ENCODE peak calls at places on chromosomes 12 and 14, in eight cellular contexts. One of them, this sample, is unnamed.

GRCh38 chr12:10069099-10069498 is 29.7 kb downstream of the CLEC1A start:
- DNase-seq in WERI-Rb-1: no peak
- DNase-seq in spleen: no peak
- DNase-seq in SK-N-SH: no peak
- DNase-seq in AG10803: peak
- DNase-seq in GM12865: no peak
- DNase-seq in A549: no peak
- DNase-seq in fibroblast of lung: peak
- DNase-seq in this sample: no peak

GRCh38 chr12:80702889-80703605 is 4.4 kb upstream of the MYF6 start:
- DNase-seq in spleen: no peak
- DNase-seq in fibroblast of lung: peak
- DNase-seq in AG10803: peak
- DNase-seq in GM12865: peak
- DNase-seq in A549: no peak
- DNase-seq in WERI-Rb-1: no peak
- DNase-seq in SK-N-SH: no peak
- DNase-seq in this sample: peak

GRCh38 chr12:120835657-120836056 is 68.5 kb downstream of the SPPL3 start:
- DNase-seq in fibroblast of lung: peak
- DNase-seq in A549: no peak
- DNase-seq in AG10803: peak
- DNase-seq in GM12865: no peak
- DNase-seq in SK-N-SH: no peak
- DNase-seq in WERI-Rb-1: no peak
- DNase-seq in spleen: no peak
- DNase-seq in this sample: no peak

GRCh38 chr12:25592725-25593495 is 39.8 kb upstream of the LMNTD1 start:
- DNase-seq in fibroblast of lung: no peak
- DNase-seq in A549: no peak
- DNase-seq in GM12865: no peak
- DNase-seq in WERI-Rb-1: peak
- DNase-seq in AG10803: no peak
- DNase-seq in spleen: no peak
- DNase-seq in SK-N-SH: no peak
- DNase-seq in this sample: no peak

GRCh38 chr14:50874842-50875241 is 3.0 kb downstream of the ABHD12B start:
- DNase-seq in SK-N-SH: no peak
- DNase-seq in spleen: no peak
- DNase-seq in A549: no peak
- DNase-seq in GM12865: no peak
- DNase-seq in WERI-Rb-1: no peak
- DNase-seq in fibroblast of lung: no peak
- DNase-seq in AG10803: no peak
- DNase-seq in this sample: no peak

GRCh38 chr12:60191676-60192359 is 596.0 kb downstream of the SLC16A7 start:
- DNase-seq in GM12865: no peak
- DNase-seq in fibroblast of lung: peak
- DNase-seq in A549: no peak
- DNase-seq in SK-N-SH: no peak
- DNase-seq in AG10803: peak
- DNase-seq in WERI-Rb-1: no peak
- DNase-seq in spleen: no peak
- DNase-seq in this sample: no peak

GRCh38 chr12:90622431-90622830 is 332.5 kb downstream of the CCER1 start:
- DNase-seq in fibroblast of lung: peak
- DNase-seq in AG10803: no peak
- DNase-seq in GM12865: no peak
- DNase-seq in SK-N-SH: no peak
- DNase-seq in A549: peak
- DNase-seq in WERI-Rb-1: peak
- DNase-seq in spleen: no peak
- DNase-seq in this sample: peak

GRCh38 chr14:92513204-92513965 is at the start of gene RIN3:
- DNase-seq in GM12865: peak
- DNase-seq in SK-N-SH: peak
- DNase-seq in WERI-Rb-1: no peak
- DNase-seq in A549: peak
- DNase-seq in spleen: peak
- DNase-seq in AG10803: peak
- DNase-seq in fibroblast of lung: peak
- DNase-seq in this sample: peak

GRCh38 chr12:76176935-76177334 is 92.5 kb upstream of the NAP1L1 start:
- DNase-seq in AG10803: no peak
- DNase-seq in GM12865: no peak
- DNase-seq in SK-N-SH: no peak
- DNase-seq in fibroblast of lung: no peak
- DNase-seq in A549: no peak
- DNase-seq in WERI-Rb-1: no peak
- DNase-seq in spleen: no peak
- DNase-seq in this sample: no peak

GRCh38 chr12:57429473-57430116 is 1.2 kb downstream of the R3HDM2 start:
- DNase-seq in SK-N-SH: no peak
- DNase-seq in A549: peak
- DNase-seq in spleen: no peak
- DNase-seq in AG10803: peak
- DNase-seq in GM12865: peak
- DNase-seq in fibroblast of lung: no peak
- DNase-seq in WERI-Rb-1: no peak
- DNase-seq in this sample: no peak

GRCh38 chr12:121107681-121108080 is 25.0 kb upstream of the P2RX7 start:
- DNase-seq in WERI-Rb-1: no peak
- DNase-seq in SK-N-SH: no peak
- DNase-seq in spleen: no peak
- DNase-seq in GM12865: no peak
- DNase-seq in fibroblast of lung: peak
- DNase-seq in A549: no peak
- DNase-seq in AG10803: no peak
- DNase-seq in this sample: no peak

GRCh38 chr12:75816892-75817291 is 214.7 kb downstream of the PHLDA1 start:
- DNase-seq in GM12865: no peak
- DNase-seq in WERI-Rb-1: no peak
- DNase-seq in AG10803: peak
- DNase-seq in SK-N-SH: no peak
- DNase-seq in A549: peak
- DNase-seq in spleen: no peak
- DNase-seq in fibroblast of lung: peak
- DNase-seq in this sample: no peak

GRCh38 chr12:49347307-49348237 is 884 bp downstream of the DNAJC22 start:
- DNase-seq in fibroblast of lung: peak
- DNase-seq in SK-N-SH: peak
- DNase-seq in WERI-Rb-1: peak
- DNase-seq in AG10803: peak
- DNase-seq in spleen: peak
- DNase-seq in A549: peak
- DNase-seq in GM12865: peak
- DNase-seq in this sample: peak

GRCh38 chr14:85471156-85471555 is 58.8 kb upstream of the FLRT2 start:
- DNase-seq in WERI-Rb-1: no peak
- DNase-seq in AG10803: peak
- DNase-seq in spleen: no peak
- DNase-seq in SK-N-SH: no peak
- DNase-seq in GM12865: no peak
- DNase-seq in A549: no peak
- DNase-seq in fibroblast of lung: peak
- DNase-seq in this sample: no peak

GRCh38 chr14:55223364-55223763 is 32.0 kb upstream of the DLGAP5 start:
- DNase-seq in GM12865: no peak
- DNase-seq in WERI-Rb-1: no peak
- DNase-seq in AG10803: no peak
- DNase-seq in spleen: no peak
- DNase-seq in fibroblast of lung: no peak
- DNase-seq in SK-N-SH: no peak
- DNase-seq in A549: no peak
- DNase-seq in this sample: no peak

GRCh38 chr14:38500125-38500524 is 244.2 kb upstream of the CLEC14A start:
- DNase-seq in fibroblast of lung: no peak
- DNase-seq in GM12865: no peak
- DNase-seq in WERI-Rb-1: no peak
- DNase-seq in SK-N-SH: no peak
- DNase-seq in A549: no peak
- DNase-seq in AG10803: peak
- DNase-seq in spleen: no peak
- DNase-seq in this sample: no peak

GRCh38 chr12:110282956-110283817 is 2.1 kb downstream of the ATP2A2 start:
- DNase-seq in A549: no peak
- DNase-seq in GM12865: peak
- DNase-seq in AG10803: peak
- DNase-seq in fibroblast of lung: no peak
- DNase-seq in spleen: no peak
- DNase-seq in WERI-Rb-1: no peak
- DNase-seq in SK-N-SH: no peak
- DNase-seq in this sample: no peak

GRCh38 chr12:65492997-65493892 is 214.8 kb downstream of the MSRB3 start:
- DNase-seq in fibroblast of lung: peak
- DNase-seq in WERI-Rb-1: no peak
- DNase-seq in SK-N-SH: no peak
- DNase-seq in spleen: no peak
- DNase-seq in A549: no peak
- DNase-seq in AG10803: peak
- DNase-seq in GM12865: no peak
- DNase-seq in this sample: no peak

GRCh38 chr14:105382343-105383082 is 15.8 kb upstream of the TEX22 start:
- DNase-seq in fibroblast of lung: no peak
- DNase-seq in A549: no peak
- DNase-seq in AG10803: no peak
- DNase-seq in SK-N-SH: no peak
- DNase-seq in GM12865: no peak
- DNase-seq in spleen: peak
- DNase-seq in WERI-Rb-1: no peak
- DNase-seq in this sample: no peak

DNA sequence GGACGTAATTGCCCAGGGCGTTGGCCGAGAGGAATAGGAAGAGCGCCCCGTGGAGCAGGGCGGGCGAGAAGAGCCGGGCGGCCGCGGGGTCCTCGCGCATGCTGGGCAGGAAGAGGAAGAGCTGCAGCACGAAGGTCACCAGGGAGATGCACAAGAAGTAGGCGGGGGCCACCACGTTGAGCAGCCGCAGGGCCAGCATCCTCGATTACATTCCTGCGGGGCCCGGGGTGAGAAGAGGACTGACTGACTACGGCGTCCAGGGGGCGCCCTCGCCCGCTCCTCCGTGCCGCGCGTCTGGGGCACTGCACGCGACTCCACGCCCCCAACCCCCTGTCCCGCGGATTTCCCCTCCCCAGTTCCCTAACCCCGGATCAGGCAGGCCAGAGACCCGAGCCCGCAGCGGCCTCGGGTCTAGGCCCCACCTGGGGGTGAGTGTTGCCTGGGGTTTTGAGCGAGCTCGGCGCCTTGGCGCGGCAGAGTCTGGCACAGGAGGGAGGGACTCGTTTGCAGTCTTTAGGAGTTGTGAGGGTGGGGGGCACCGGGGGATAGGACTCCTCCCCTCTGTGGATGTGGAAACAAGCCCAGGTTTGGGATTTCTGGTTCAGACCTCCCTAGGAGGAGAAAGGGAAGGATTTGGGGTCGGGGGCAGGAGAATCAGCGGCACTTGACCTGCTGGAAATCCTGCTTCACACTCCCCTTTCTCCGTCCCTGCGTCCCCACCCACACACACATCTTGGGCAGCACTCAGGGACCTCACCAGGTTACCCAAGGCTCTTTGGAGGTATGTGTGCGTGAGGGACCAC is 1.9 kb downstream of the ZDHHC22 start:
- DNase-seq in A549: peak
- DNase-seq in spleen: peak
- DNase-seq in AG10803: no peak
- DNase-seq in GM12865: peak
- DNase-seq in WERI-Rb-1: peak
- DNase-seq in fibroblast of lung: no peak
- DNase-seq in SK-N-SH: peak
- DNase-seq in this sample: no peak
- TF ChIP-seq CTCF in A549: peak
- TF ChIP-seq CTCF in spleen: peak
- TF ChIP-seq CTCF in AG10803: peak
- TF ChIP-seq CTCF in GM12865: peak
- TF ChIP-seq CTCF in WERI-Rb-1: peak
- TF ChIP-seq CTCF in fibroblast of lung: peak
- TF ChIP-seq CTCF in SK-N-SH: peak
- TF ChIP-seq CTCF in this sample: peak

GRCh38 chr14:100914597-100915021 is 11.1 kb upstream of the RTL1 start:
- DNase-seq in A549: no peak
- DNase-seq in AG10803: peak
- DNase-seq in SK-N-SH: no peak
- DNase-seq in spleen: no peak
- DNase-seq in fibroblast of lung: peak
- DNase-seq in GM12865: no peak
- DNase-seq in WERI-Rb-1: no peak
- DNase-seq in this sample: peak
- H3K4me3 ChIP-seq in A549: no peak
- H3K4me3 ChIP-seq in AG10803: no peak
- H3K4me3 ChIP-seq in SK-N-SH: no peak
- H3K4me3 ChIP-seq in spleen: no peak
- H3K4me3 ChIP-seq in fibroblast of lung: no peak
- H3K4me3 ChIP-seq in GM12865: no peak
- H3K4me3 ChIP-seq in WERI-Rb-1: no peak
- H3K4me3 ChIP-seq in this sample: no peak

DNA sequence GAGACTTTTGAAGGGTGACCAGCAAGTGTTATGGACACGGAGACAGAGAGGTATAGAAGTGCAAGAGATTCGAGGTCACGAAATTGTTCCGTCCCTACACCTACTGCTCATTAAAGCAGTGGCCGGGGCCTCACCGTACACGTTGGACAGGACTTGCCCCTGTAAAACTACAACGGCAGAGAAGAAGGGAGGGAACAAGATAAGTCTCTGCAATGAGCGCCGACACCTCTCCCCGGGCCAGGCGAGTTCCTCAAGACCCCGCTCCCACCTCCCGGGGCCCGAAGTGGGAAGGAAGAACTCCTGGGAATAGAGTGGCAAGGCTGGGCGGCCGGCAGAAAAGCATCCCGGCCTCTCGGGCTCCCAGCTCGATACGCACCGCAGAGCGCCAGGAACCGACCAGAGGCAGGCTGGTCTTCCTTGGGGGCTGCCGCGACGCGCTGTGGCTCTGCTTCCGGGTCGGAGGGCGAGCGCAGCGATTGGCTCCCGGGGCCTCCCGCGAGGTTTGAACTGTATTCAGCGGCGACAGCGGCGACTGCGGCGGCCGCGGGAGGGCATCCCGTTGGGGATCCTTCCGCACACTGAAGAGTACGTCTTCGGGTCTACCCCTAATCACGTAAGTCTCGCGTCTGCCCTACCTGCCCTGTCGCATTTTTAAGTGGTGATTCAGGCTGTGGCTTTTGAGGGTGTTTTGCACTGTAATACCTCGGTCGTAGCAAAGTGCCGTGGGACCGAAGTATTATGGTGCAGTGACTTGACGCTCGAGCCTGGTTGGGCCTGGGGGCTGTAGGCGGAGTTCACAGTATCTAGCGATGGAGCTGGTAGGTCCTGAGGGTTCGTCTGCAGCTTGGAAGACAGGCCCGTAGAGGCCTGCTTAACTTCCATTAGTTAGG is at the start of the genes NUP37 and PARPBP:
- DNase-seq in AG10803: peak
- DNase-seq in spleen: peak
- DNase-seq in SK-N-SH: peak
- DNase-seq in WERI-Rb-1: peak
- DNase-seq in GM12865: peak
- DNase-seq in fibroblast of lung: peak
- DNase-seq in A549: peak
- DNase-seq in this sample: peak
- TF ChIP-seq CTCF in AG10803: peak
- TF ChIP-seq CTCF in spleen: peak
- TF ChIP-seq CTCF in SK-N-SH: no peak
- TF ChIP-seq CTCF in WERI-Rb-1: no peak
- TF ChIP-seq CTCF in GM12865: peak
- TF ChIP-seq CTCF in fibroblast of lung: no peak
- TF ChIP-seq CTCF in A549: no peak
- TF ChIP-seq CTCF in this sample: no peak

GRCh38 chr14:95529242-95529641 is 5.6 kb upstream of the GLRX5 start:
- DNase-seq in A549: no peak
- DNase-seq in GM12865: no peak
- DNase-seq in AG10803: no peak
- DNase-seq in SK-N-SH: no peak
- DNase-seq in fibroblast of lung: no peak
- DNase-seq in WERI-Rb-1: no peak
- DNase-seq in spleen: no peak
- DNase-seq in this sample: no peak
- H3K4me3 ChIP-seq in A549: no peak
- H3K4me3 ChIP-seq in GM12865: no peak
- H3K4me3 ChIP-seq in AG10803: no peak
- H3K4me3 ChIP-seq in SK-N-SH: no peak
- H3K4me3 ChIP-seq in fibroblast of lung: no peak
- H3K4me3 ChIP-seq in WERI-Rb-1: no peak
- H3K4me3 ChIP-seq in spleen: no peak
- H3K4me3 ChIP-seq in this sample: no peak